ENCODE peak calls at places on chromosomes 12 and 14, in four cellular contexts. One of them, this sample, is unnamed.

GRCh38 chr14:71004481-71004880 is 97.2 kb downstream of the PCNX1 start:
- DNase-seq in K562: no peak
- DNase-seq in SK-N-SH: no peak
- DNase-seq in H1: no peak
- DNase-seq in this sample: no peak

GRCh38 chr12:6943387-6943718 is 263 bp upstream of the RNU7-1 start:
- DNase-seq in K562: peak
- DNase-seq in SK-N-SH: peak
- DNase-seq in H1: no peak
- DNase-seq in this sample: no peak

GRCh38 chr12:28415755-28416154 is 225.5 kb downstream of the CCDC91 start:
- DNase-seq in K562: no peak
- DNase-seq in SK-N-SH: no peak
- DNase-seq in H1: no peak
- DNase-seq in this sample: no peak

GRCh38 chr12:84738481-84738972 is 174.1 kb downstream of the SLC6A15 start:
- DNase-seq in K562: no peak
- DNase-seq in SK-N-SH: no peak
- DNase-seq in H1: no peak
- DNase-seq in this sample: no peak

GRCh38 chr12:1639538-1639937 is 10.5 kb downstream of the WNT5B start:
- DNase-seq in K562: no peak
- DNase-seq in SK-N-SH: no peak
- DNase-seq in H1: no peak
- DNase-seq in this sample: no peak

GRCh38 chr12:50103767-50104321 is at the start of gene GPD1:
- DNase-seq in K562: peak
- DNase-seq in SK-N-SH: peak
- DNase-seq in H1: no peak
- DNase-seq in this sample: no peak

GRCh38 chr14:64444984-64445845 is 20.1 kb upstream of the AKAP5 start:
- DNase-seq in K562: no peak
- DNase-seq in SK-N-SH: peak
- DNase-seq in H1: no peak
- DNase-seq in this sample: peak

GRCh38 chr14:87133073-87133815 is 859.7 kb downstream of the GALC start:
- DNase-seq in K562: no peak
- DNase-seq in SK-N-SH: no peak
- DNase-seq in H1: no peak
- DNase-seq in this sample: no peak

GRCh38 chr12:2934371-2934770 is 24.8 kb upstream of the TEAD4 start:
- DNase-seq in K562: no peak
- DNase-seq in SK-N-SH: no peak
- DNase-seq in H1: no peak
- DNase-seq in this sample: no peak

GRCh38 chr12:121808623-121809022 is 4.8 kb downstream of the SETD1B start:
- DNase-seq in K562: no peak
- DNase-seq in SK-N-SH: no peak
- DNase-seq in H1: no peak
- DNase-seq in this sample: no peak

GRCh38 chr12:95859947-95860850 is 1.4 kb downstream of the SNRPF start:
- DNase-seq in K562: no peak
- DNase-seq in SK-N-SH: no peak
- DNase-seq in H1: no peak
- DNase-seq in this sample: no peak

GRCh38 chr12:21992823-21993222 is 51.6 kb upstream of the ABCC9 start:
- DNase-seq in K562: peak
- DNase-seq in SK-N-SH: no peak
- DNase-seq in H1: no peak
- DNase-seq in this sample: no peak

GRCh38 chr12:75798527-75798926 is 233.0 kb downstream of the PHLDA1 start:
- DNase-seq in K562: no peak
- DNase-seq in SK-N-SH: no peak
- DNase-seq in H1: no peak
- DNase-seq in this sample: no peak

GRCh38 chr14:50714452-50715073 is 46.5 kb upstream of the SAV1 start:
- DNase-seq in K562: peak
- DNase-seq in SK-N-SH: peak
- DNase-seq in H1: no peak
- DNase-seq in this sample: no peak

GRCh38 chr12:29163146-29163545 is 14.1 kb downstream of the FAR2 start:
- DNase-seq in K562: no peak
- DNase-seq in SK-N-SH: no peak
- DNase-seq in H1: no peak
- DNase-seq in this sample: no peak

GRCh38 chr14:72318648-72319047 is 386.4 kb downstream of the RGS6 start:
- DNase-seq in K562: no peak
- DNase-seq in SK-N-SH: no peak
- DNase-seq in H1: no peak
- DNase-seq in this sample: peak

GRCh38 chr12:6965026-6965661 is 5.3 kb downstream of the PHB2 start:
- DNase-seq in K562: peak
- DNase-seq in SK-N-SH: peak
- DNase-seq in H1: no peak
- DNase-seq in this sample: no peak

GRCh38 chr12:68610435-68611093 is at the start of gene RAP1B:
- DNase-seq in K562: peak
- DNase-seq in SK-N-SH: peak
- DNase-seq in H1: no peak
- DNase-seq in this sample: no peak
- TF ChIP-seq EP300 in K562: no peak
- TF ChIP-seq EP300 in SK-N-SH: no peak
- TF ChIP-seq EP300 in H1: no peak
- TF ChIP-seq EP300 in this sample: no peak

GRCh38 chr12:109877504-109878246 is 2.7 kb downstream of the GLTP start:
- DNase-seq in K562: no peak
- DNase-seq in SK-N-SH: no peak
- DNase-seq in H1: no peak
- DNase-seq in this sample: no peak

GRCh38 chr12:109878247-109878625 is 2.1 kb downstream of the GLTP start:
- DNase-seq in K562: no peak
- DNase-seq in SK-N-SH: no peak
- DNase-seq in H1: no peak
- DNase-seq in this sample: no peak

GRCh38 chr12:109876406-109876805 is 3.9 kb downstream of the GLTP start:
- DNase-seq in K562: no peak
- DNase-seq in SK-N-SH: no peak
- DNase-seq in H1: no peak
- DNase-seq in this sample: no peak

GRCh38 chr12:109873653-109874052 is 6.7 kb downstream of the GLTP start:
- DNase-seq in K562: no peak
- DNase-seq in SK-N-SH: no peak
- DNase-seq in H1: no peak
- DNase-seq in this sample: no peak

GRCh38 chr12:109875572-109876131 is 4.7 kb downstream of the GLTP start:
- DNase-seq in K562: no peak
- DNase-seq in SK-N-SH: peak
- DNase-seq in H1: no peak
- DNase-seq in this sample: no peak
- TF ChIP-seq NRF1 in K562: no peak
- TF ChIP-seq NRF1 in SK-N-SH: no peak
- TF ChIP-seq NRF1 in H1: no peak
- TF ChIP-seq NRF1 in this sample: no peak

GRCh38 chr12:47417146-47417545 is 288.7 kb downstream of the RPAP3 start:
- DNase-seq in K562: no peak
- DNase-seq in SK-N-SH: no peak
- DNase-seq in H1: no peak
- DNase-seq in this sample: no peak

GRCh38 chr12:47415054-47415453 is 290.8 kb downstream of the RPAP3 start:
- DNase-seq in K562: no peak
- DNase-seq in SK-N-SH: no peak
- DNase-seq in H1: no peak
- DNase-seq in this sample: no peak

GRCh38 chr12:47414511-47414910 is 291.3 kb downstream of the RPAP3 start:
- DNase-seq in K562: no peak
- DNase-seq in SK-N-SH: no peak
- DNase-seq in H1: no peak
- DNase-seq in this sample: no peak

GRCh38 chr12:47419500-47419899 is 286.3 kb downstream of the RPAP3 start:
- DNase-seq in K562: no peak
- DNase-seq in SK-N-SH: no peak
- DNase-seq in H1: no peak
- DNase-seq in this sample: no peak

DNA sequence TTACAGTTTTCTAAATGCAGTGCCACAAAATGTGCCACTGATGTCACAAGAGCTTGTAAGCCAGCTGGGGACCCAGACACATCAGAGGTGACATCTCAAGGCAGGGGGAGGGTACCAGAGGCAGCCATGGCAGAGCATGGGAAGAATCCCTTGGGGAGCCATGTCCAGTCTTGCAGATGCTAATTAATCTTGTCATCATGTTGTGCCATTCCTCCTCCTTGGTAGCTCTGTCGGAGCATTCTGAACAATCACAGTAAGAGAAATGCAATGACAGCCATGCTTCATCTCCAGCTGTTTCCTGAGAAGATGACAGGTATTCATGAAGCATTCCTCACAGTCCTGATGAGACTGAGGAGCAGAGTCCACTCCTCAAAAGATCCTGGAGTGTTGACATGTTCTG is 287.9 kb downstream of the RPAP3 start:
- DNase-seq in K562: no peak
- DNase-seq in SK-N-SH: no peak
- DNase-seq in H1: no peak
- DNase-seq in this sample: no peak
- TF ChIP-seq EP300 in K562: no peak
- TF ChIP-seq EP300 in SK-N-SH: no peak
- TF ChIP-seq EP300 in H1: no peak
- TF ChIP-seq EP300 in this sample: no peak

GRCh38 chr14:35412281-35413057 is 7.9 kb upstream of the NFKBIA start:
- DNase-seq in K562: no peak
- DNase-seq in SK-N-SH: no peak
- DNase-seq in H1: no peak
- DNase-seq in this sample: no peak

GRCh38 chr14:35419429-35419841 is 14.9 kb upstream of the NFKBIA start:
- DNase-seq in K562: no peak
- DNase-seq in SK-N-SH: no peak
- DNase-seq in H1: no peak
- DNase-seq in this sample: no peak

GRCh38 chr14:35418093-35418492 is 13.5 kb upstream of the NFKBIA start:
- DNase-seq in K562: no peak
- DNase-seq in SK-N-SH: no peak
- DNase-seq in H1: no peak
- DNase-seq in this sample: no peak

GRCh38 chr14:35414365-35414764 is 9.8 kb upstream of the NFKBIA start:
- DNase-seq in K562: no peak
- DNase-seq in SK-N-SH: no peak
- DNase-seq in H1: no peak
- DNase-seq in this sample: no peak

GRCh38 chr14:35416108-35416750 is 11.7 kb upstream of the NFKBIA start:
- DNase-seq in K562: no peak
- DNase-seq in SK-N-SH: no peak
- DNase-seq in H1: no peak
- DNase-seq in this sample: peak
- TF ChIP-seq NRF1 in K562: no peak
- TF ChIP-seq NRF1 in SK-N-SH: no peak
- TF ChIP-seq NRF1 in H1: no peak
- TF ChIP-seq NRF1 in this sample: no peak

GRCh38 chr14:92417759-92418158 is 94.8 kb downstream of the SLC24A4 start:
- DNase-seq in K562: no peak
- DNase-seq in SK-N-SH: no peak
- DNase-seq in H1: no peak
- DNase-seq in this sample: no peak
- TF ChIP-seq EP300 in K562: no peak
- TF ChIP-seq EP300 in SK-N-SH: no peak
- TF ChIP-seq EP300 in H1: no peak
- TF ChIP-seq EP300 in this sample: no peak

DNA sequence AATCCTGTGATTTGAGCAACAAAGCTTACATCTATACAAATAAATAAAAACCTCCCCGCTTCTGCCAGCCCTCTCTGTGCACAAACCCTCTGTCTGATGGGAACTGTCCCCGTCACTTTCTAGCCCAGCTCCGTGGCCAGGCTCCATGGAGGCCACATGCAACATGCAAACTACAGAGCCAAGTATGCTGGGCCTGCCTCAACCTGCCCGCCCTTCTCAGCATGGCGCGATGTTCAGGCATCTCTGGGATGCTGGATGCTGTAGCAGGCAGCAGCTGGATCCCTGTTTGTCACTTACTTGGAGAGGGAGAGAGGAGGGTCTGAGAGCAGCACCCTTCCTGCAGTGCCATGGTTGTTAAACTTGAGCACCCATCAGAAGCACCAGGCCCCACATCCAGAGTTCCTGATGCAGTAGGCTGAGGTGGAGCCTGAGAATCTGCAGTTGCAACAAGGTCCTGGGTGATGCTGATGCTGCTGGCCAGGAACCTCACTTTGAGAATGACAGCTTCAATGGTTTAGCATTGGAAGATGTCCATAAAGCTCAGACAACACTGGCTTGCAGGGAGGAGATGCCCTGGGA is 32.4 kb downstream of the CLMN start:
- DNase-seq in K562: no peak
- DNase-seq in SK-N-SH: no peak
- DNase-seq in H1: no peak
- DNase-seq in this sample: no peak
- TF ChIP-seq NRF1 in K562: no peak
- TF ChIP-seq NRF1 in SK-N-SH: no peak
- TF ChIP-seq NRF1 in H1: no peak
- TF ChIP-seq NRF1 in this sample: no peak

DNA sequence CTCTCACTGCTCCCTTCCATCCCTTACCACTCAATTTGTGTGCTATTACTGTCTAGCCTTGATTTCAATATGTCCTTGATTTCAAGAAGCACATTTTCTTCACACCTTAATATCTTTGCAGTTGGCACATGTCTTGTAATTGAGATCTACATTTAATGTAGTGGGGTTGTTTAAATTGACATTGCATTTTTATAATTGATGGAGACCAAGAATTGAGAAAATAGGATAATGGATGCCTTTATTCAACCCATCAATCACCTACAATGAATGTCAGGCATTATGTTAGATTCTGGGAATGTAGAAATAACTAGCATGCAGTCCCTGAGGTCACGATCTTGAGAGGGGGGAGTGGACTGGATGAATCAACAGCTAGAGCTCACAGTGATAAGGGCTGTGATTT is 94.6 kb downstream of the SMOC1 start:
- DNase-seq in K562: no peak
- DNase-seq in SK-N-SH: no peak
- DNase-seq in H1: no peak
- DNase-seq in this sample: no peak
- TF ChIP-seq EP300 in K562: no peak
- TF ChIP-seq EP300 in SK-N-SH: no peak
- TF ChIP-seq EP300 in H1: no peak
- TF ChIP-seq EP300 in this sample: no peak

DNA sequence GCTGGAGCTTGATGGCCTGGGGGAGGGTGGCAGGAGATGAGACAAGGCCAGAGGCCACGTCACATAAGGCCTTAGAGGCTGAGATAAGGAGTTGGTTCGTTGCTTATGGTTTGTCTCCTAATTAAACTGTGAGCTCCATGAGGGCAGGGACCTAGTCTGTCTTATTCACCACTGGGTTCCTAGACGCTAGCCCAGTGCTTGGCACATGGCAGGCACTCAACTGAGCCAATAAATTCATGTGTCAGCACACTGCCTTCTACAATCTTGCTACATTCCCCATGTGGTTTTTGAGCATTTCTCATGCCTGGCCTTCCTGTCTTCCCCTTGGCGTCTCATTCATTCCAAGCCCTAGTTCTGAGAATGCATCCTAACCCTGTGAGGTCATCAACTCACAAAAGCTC is 92.5 kb upstream of the MED13L start:
- DNase-seq in K562: no peak
- DNase-seq in SK-N-SH: no peak
- DNase-seq in H1: no peak
- DNase-seq in this sample: no peak
- TF ChIP-seq NRF1 in K562: no peak
- TF ChIP-seq NRF1 in SK-N-SH: no peak
- TF ChIP-seq NRF1 in H1: no peak
- TF ChIP-seq NRF1 in this sample: no peak

GRCh38 chr14:55954108-55954507 is 164.1 kb upstream of the PELI2 start:
- DNase-seq in K562: no peak
- DNase-seq in SK-N-SH: no peak
- DNase-seq in H1: no peak
- DNase-seq in this sample: no peak
- TF ChIP-seq EP300 in K562: no peak
- TF ChIP-seq EP300 in SK-N-SH: no peak
- TF ChIP-seq EP300 in H1: no peak
- TF ChIP-seq EP300 in this sample: no peak

This sample was measured in GM12878.